ENCODE peak calls at places on chromosomes 16 and 17, in four cellular contexts. J is fibroblast of mammary gland, E is psoas muscle, T is sigmoid colon. A is an unnamed sample.

GRCh38 chr16:55815320-55815719 is 17.6 kb downstream of the CES1 start:
- DNase-seq in J (no peak), E (no peak), T (no peak), A (no peak)

GRCh38 chr17:7308625-7309433 is 1.4 kb downstream of the EIF5A start:
- DNase-seq in T (peak), J (peak), E (peak), A (no peak)

GRCh38 chr17:5584383-5584951 is at the start of gene NLRP1:
- DNase-seq in E (peak), J (peak), T (peak), A (peak)

GRCh38 chr17:29572691-29573557 is 4.4 kb downstream of the TP53I13 start:
- DNase-seq in E (peak), T (peak), J (peak), A (no peak)

GRCh38 chr17:28018439-28019070 is 23.9 kb upstream of the NLK start:
- DNase-seq in T (no peak), J (peak), E (no peak), A (no peak)

GRCh38 chr17:65231662-65232335 is 94.6 kb downstream of the RGS9 start:
- DNase-seq in E (no peak), T (no peak), J (peak), A (peak)

GRCh38 chr16:80116711-80117110 is 424.1 kb upstream of the DYNLRB2 start:
- DNase-seq in E (no peak), T (no peak), J (no peak), A (no peak)

GRCh38 chr17:40679523-40679907 is 14.5 kb upstream of the KRT222 start:
- DNase-seq in E (no peak), T (no peak), J (no peak), A (no peak)

GRCh38 chr16:1947369-1947670 is 4.3 kb upstream of the MSRB1 start:
- DNase-seq in T (no peak), E (no peak), J (no peak), A (no peak)

GRCh38 chr16:72858611-72859493 is 189.1 kb downstream of the ZFHX3 start:
- DNase-seq in E (no peak), T (no peak), J (peak), A (no peak)

GRCh38 chr17:35804658-35805192 is 4.6 kb upstream of the TAF15 start:
- DNase-seq in J (peak), T (peak), E (no peak), A (peak)

GRCh38 chr16:57756424-57757325 is 21.1 kb downstream of the KATNB1 start:
- DNase-seq in J (no peak), T (no peak), E (no peak), A (no peak)

GRCh38 chr16:57058291-57058861 is 34.0 kb upstream of the CPNE2 start:
- DNase-seq in T (no peak), E (no peak), J (no peak), A (no peak)

GRCh38 chr16:77300232-77300631 is 101.0 kb downstream of the SYCE1L start:
- DNase-seq in E (no peak), T (no peak), J (no peak), A (no peak)

GRCh38 chr17:74552037-74552436 is 6.1 kb upstream of the CD300C start:
- DNase-seq in E (no peak), J (no peak), T (no peak), A (no peak)

GRCh38 chr16:30731411-30731810 is 16.8 kb upstream of the PHKG2 start:
- DNase-seq in E (no peak), J (peak), T (no peak), A (no peak)

GRCh38 chr17:64938925-64939474 is 19.7 kb upstream of the LRRC37A3 start:
- DNase-seq in T (no peak), J (peak), E (peak), A (no peak)

GRCh38 chr16:72428611-72429376 is 256.8 kb upstream of the PMFBP1 start:
- DNase-seq in E (no peak), T (no peak), J (no peak), A (no peak)

GRCh38 chr16:84040823-84041391 is 1.7 kb downstream of the SLC38A8 start:
- DNase-seq in E (no peak), J (no peak), T (no peak), A (peak)

GRCh38 chr16:25121824-25122600 is 10.5 kb downstream of the LCMT1 start:
- DNase-seq in T (no peak), E (no peak), J (no peak), A (no peak)

GRCh38 chr16:25124503-25124902 is 13.0 kb downstream of the LCMT1 start:
- DNase-seq in E (no peak), T (no peak), J (no peak), A (no peak)

DNA sequence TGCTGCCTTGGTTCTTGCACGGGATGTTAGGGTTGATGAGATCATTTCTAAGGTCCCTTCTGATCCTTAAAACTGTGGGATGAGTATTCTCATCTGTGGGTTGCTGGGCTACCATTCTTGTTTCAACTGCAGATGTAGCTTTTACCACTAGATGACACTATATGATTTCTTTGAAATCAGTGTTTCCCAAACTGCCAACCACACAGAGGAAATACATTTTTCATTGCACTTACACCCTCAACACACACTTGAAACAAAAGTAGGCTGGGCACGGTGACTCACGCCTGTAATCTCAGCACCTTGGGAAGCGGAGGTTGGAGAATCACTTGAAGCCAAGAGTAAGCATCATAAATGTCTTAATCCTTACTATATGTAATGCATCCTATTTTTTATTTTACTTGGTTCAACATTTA is 15.3 kb downstream of the LCMT1 start:
- DNase-seq in E (no peak), J (peak), T (no peak), A (no peak)
- TF ChIP-seq CTCF in E (peak), J (peak), T (peak), A (peak)

GRCh38 chr16:54200161-54200534 is 86.4 kb downstream of the IRX3 start:
- DNase-seq in J (no peak), E (no peak), T (no peak), A (no peak)
- TF ChIP-seq CTCF in J (no peak), E (no peak), T (no peak), A (no peak)

DNA sequence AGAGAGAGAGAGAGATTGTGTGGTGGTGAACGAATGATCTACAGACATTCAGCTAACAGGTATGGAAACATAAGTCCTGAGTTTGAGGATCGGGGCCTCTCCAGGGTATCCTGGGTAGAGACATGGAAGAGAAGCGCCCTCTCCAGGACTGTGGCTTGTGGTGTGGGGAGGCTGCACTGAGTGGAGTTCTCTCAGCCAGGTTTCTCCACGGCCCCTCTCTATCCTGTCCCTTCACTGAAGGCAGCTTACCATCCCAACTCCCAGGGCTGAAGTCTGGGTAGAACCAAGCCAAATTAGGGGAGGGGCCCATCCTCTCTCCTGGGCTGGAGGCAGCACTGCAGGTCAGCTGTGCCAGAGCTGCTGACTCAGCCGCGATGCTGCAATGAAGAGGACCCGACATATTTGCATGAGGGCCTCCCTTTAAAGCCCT is 6.2 kb downstream of the C1QL1 start:
- DNase-seq in T (peak), J (no peak), E (no peak), A (no peak)
- TF ChIP-seq CTCF in T (no peak), J (peak), E (no peak), A (no peak)

GRCh38 chr16:88753191-88753590 is 31.8 kb downstream of the PIEZO1 start:
- DNase-seq in E (no peak), T (no peak), J (no peak), A (no peak)

GRCh38 chr16:88754109-88754911 is 30.7 kb downstream of the PIEZO1 start:
- DNase-seq in J (no peak), T (no peak), E (no peak), A (no peak)

GRCh38 chr16:88753600-88753999 is 31.4 kb downstream of the PIEZO1 start:
- DNase-seq in E (no peak), T (no peak), J (no peak), A (no peak)

GRCh38 chr16:88755745-88756443 is 29.1 kb downstream of the PIEZO1 start:
- DNase-seq in J (no peak), E (no peak), T (no peak), A (no peak)

DNA sequence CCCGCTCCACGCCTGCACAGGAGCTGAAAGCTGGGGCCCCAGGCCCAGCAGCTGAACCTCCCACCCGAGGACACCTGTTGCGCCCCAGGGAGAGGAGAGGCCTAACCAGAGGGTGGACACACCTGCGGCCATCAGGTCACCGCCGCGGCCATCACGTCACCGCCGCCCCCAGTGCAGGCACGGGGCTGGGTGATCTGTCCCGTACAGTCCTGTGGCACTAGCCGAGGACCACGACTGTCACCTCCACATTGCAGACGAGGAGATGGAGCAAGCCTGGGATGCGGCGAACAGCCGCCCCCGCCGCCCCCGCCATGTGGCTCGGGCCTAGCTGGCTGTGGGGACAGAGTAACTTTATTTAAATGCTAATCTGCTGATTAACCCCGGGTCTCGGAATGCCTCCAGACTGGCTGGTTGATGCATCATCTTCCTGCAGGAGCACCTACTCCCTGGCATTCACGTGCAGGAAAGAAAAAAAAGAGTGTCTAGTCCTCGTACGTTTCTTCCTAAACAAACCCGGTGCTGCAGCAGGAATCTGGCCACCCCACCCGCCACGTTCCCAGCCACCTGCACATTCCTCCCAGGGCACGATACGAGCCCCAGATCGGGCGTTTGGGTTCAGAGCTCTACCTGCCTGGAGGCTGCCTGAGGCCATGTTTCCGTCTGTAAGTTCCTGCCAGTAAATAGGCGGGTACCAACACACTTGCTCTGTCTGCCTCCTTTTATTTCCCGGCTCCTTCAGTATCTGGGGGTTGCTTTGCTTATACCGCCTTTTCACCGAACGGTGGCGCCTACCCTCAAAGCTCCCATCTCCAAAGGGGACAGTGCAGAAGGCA is 29.9 kb downstream of the PIEZO1 start:
- DNase-seq in J (peak), T (no peak), E (no peak), A (no peak)
- TF ChIP-seq CTCF in J (no peak), T (peak), E (no peak), A (peak)

GRCh38 chr16:47426806-47427205 is 34.1 kb downstream of the ITFG1 start:
- DNase-seq in T (no peak), J (no peak), E (no peak), A (no peak)

GRCh38 chr16:47424846-47425245 is 36.0 kb downstream of the ITFG1 start:
- DNase-seq in J (no peak), E (no peak), T (no peak), A (no peak)
- TF ChIP-seq CTCF in J (no peak), E (no peak), T (no peak), A (no peak)

DNA sequence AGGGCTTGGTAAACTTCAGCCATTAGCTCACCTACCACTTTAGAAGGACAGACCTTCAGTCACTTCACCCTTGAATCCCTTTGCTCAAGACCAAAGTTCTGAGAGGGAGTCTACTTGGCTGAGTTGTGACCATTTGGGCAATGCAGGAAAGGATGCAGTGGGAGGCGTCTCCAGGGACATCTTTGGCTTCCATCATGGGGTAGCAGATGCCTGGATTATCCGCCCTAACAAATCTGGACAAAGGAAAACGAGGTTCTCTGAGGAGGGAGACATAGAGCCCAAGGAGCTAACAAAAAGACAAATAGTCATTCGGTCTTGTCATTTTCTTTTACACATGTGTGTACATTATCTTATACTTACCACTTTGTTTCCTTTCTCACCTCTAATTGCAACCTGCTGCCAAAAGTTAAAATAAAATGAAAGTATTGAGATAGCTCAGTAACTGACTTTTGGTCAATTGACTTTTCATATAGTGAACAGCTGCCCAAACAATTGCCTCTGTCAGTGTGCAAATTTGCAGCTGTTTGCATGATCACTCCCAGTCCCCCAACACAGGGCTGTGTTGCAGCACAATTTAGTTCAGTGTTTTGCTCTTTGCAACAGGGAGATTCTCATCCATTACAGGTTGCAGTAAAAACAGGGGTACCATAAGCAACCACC is 108.9 kb upstream of the EEF2KMT start:
- DNase-seq in E (no peak), T (no peak), J (no peak), A (no peak)
- TF ChIP-seq CTCF in E (no peak), T (no peak), J (no peak), A (no peak)

DNA sequence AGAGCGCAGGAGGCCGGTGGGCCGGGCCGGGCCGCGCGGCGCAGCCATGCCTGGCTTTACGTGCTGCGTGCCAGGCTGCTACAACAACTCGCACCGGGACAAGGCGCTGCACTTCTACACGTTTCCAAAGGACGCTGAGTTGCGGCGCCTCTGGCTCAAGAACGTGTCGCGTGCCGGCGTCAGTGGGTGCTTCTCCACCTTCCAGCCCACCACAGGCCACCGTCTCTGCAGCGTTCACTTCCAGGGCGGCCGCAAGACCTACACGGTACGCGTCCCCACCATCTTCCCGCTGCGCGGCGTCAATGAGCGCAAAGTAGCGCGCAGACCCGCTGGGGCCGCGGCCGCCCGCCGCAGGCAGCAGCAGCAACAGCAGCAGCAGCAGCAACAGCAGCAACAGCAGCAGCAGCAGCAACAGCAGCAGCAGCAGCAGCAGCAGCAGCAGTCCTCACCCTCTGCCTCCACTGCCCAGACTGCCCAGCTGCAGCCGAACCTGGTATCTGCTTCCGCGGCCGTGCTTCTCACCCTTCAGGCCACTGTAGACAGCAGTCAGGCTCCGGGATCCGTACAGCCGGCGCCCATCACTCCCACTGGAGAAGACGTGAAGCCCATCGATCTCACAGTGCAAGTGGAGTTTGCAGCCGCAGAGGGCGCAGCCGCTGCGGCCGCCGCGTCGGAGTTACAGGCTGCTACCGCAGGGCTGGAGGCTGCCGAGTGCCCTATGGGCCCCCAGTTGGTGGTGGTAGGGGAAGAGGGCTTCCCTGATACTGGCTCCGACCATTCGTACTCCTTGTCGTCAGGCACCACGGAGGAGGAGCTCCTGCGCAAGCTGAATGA is 606 bp downstream of the THAP11 start:
- DNase-seq in J (peak), T (peak), E (peak), A (no peak)
- TF ChIP-seq CTCF in J (peak), T (no peak), E (peak), A (peak)

GRCh38 chr16:81713796-81714195 is 65.3 kb upstream of the PLCG2 start:
- DNase-seq in T (no peak), J (no peak), E (no peak), A (no peak)
- TF ChIP-seq CTCF in T (no peak), J (no peak), E (no peak), A (no peak)

A was measured in AG09319.